ENCODE peak calls at places on chromosomes 4 and X, in four cellular contexts. Z is Peyer's patch, B is GM23338, N is ascending aorta. R is an unnamed sample. For H3K4me1, the result is how much of the 10 kb centered on the place peaks cover.

GRCh38 chr4:173318648-173319211 is 15.4 kb downstream of the HMGB2 start:
- DNase-seq in Z (no peak), N (no peak), B (peak), R (peak)

GRCh38 chr4:138972956-138973819 is 42.4 kb upstream of the NOCT start:
- DNase-seq in B (peak), N (no peak), Z (no peak), R (no peak)

GRCh38 chrX:53086464-53086863 is 4.3 kb downstream of the TSPYL2 start:
- DNase-seq in Z (no peak), B (no peak), N (peak), R (no peak)

GRCh38 chr4:111641813-111642579 is 503.3 kb upstream of the FAM241A start:
- DNase-seq in B (peak), Z (peak), N (peak), R (peak)

GRCh38 chr4:5747746-5748365 is 36.9 kb downstream of the EVC start:
- DNase-seq in B (no peak), N (peak), Z (no peak), R (peak)

GRCh38 chr4:76341063-76341462 is 34.5 kb downstream of the STBD1 start:
- DNase-seq in Z (no peak), B (no peak), N (no peak), R (peak)

GRCh38 chr4:174120446-174121142 is 162.9 kb downstream of the FBXO8 start:
- DNase-seq in N (peak), B (peak), Z (no peak), R (peak)

GRCh38 chrX:77009691-77010090 is 437.5 kb upstream of the FGF16 start:
- DNase-seq in B (no peak), N (peak), Z (no peak), R (peak)

GRCh38 chrX:74492720-74493201 is 71.5 kb downstream of the SLC16A2 start:
- DNase-seq in N (no peak), Z (no peak), B (peak), R (no peak)

GRCh38 chr4:30630431-30630830 is 89.7 kb upstream of the PCDH7 start:
- DNase-seq in N (no peak), Z (no peak), B (no peak), R (no peak)

GRCh38 chrX:38973327-38973726 is 172.1 kb downstream of the MID1IP1 start:
- DNase-seq in B (no peak), Z (no peak), N (no peak), R (no peak)

GRCh38 chrX:109270580-109271484 is 211.1 kb downstream of the GUCY2F start:
- DNase-seq in Z (no peak), N (no peak), B (no peak), R (peak)

GRCh38 chr4:7754565-7755262 is 184.9 kb downstream of the AFAP1 start:
- DNase-seq in N (no peak), B (no peak), Z (no peak), R (no peak)

GRCh38 chr4:177450421-177451107 is 8.3 kb upstream of the AGA start:
- DNase-seq in Z (no peak), N (no peak), B (no peak), R (peak)

GRCh38 chr4:38268108-38268507 is 307.9 kb downstream of the PTTG2 start:
- DNase-seq in Z (no peak), B (no peak), N (no peak), R (no peak)

GRCh38 chrX:45077748-45078424 is 122.8 kb downstream of the DIPK2B start:
- DNase-seq in B (no peak), N (no peak), Z (no peak), R (no peak)

GRCh38 chrX:24153175-24153795 is 3.8 kb downstream of the ZFX start:
- DNase-seq in N (no peak), Z (no peak), B (peak), R (no peak)

GRCh38 chrX:77814210-77814609 is 28.2 kb upstream of the ATRX start:
- DNase-seq in N (no peak), B (no peak), Z (no peak), R (no peak)

GRCh38 chr4:17578482-17578891 is 1.5 kb downstream of the LAP3 start:
- DNase-seq in N (no peak), B (no peak), Z (no peak), R (no peak)

GRCh38 chr4:19791422-19792113 is 460.1 kb upstream of the SLIT2 start:
- DNase-seq in Z (no peak), N (no peak), B (peak), R (no peak)

GRCh38 chrX:115393271-115393670 is 103.8 kb downstream of the LUZP4 start:
- DNase-seq in Z (no peak), B (peak), N (no peak), R (peak)

GRCh38 chrX:1727531-1728027 is 112.7 kb downstream of the ASMT start:
- DNase-seq in B (peak), N (no peak), Z (no peak), R (peak)

GRCh38 chr4:79964715-79965345 is 108.2 kb downstream of the ANTXR2 start:
- DNase-seq in B (peak), N (no peak), Z (no peak), R (no peak)

GRCh38 chr4:52298444-52298843 is 247.3 kb downstream of the SPATA18 start:
- DNase-seq in Z (no peak), N (no peak), B (no peak), R (peak)

GRCh38 chr4:4590496-4590895 is 48.6 kb upstream of the STX18 start:
- DNase-seq in N (no peak), Z (no peak), B (no peak), R (no peak)

GRCh38 chrX:101450951-101451350 is 34.3 kb upstream of the ARMCX4 start:
- DNase-seq in B (no peak), Z (no peak), N (no peak), R (peak)

GRCh38 chr4:77662396-77662795 is 56.8 kb downstream of the CXCL13 start:
- DNase-seq in B (no peak), N (no peak), Z (no peak), R (no peak)

GRCh38 chrX:152912121-152912520 is 14.3 kb downstream of the ZNF185 start:
- DNase-seq in B (peak), Z (no peak), N (no peak), R (no peak)

GRCh38 chr4:188484256-188484655 is 345.0 kb downstream of the TRIML1 start:
- DNase-seq in N (no peak), B (no peak), Z (no peak), R (no peak)

GRCh38 chr4:689498-690122 is 659 bp upstream of the SLC49A3 start:
- DNase-seq in B (no peak), N (no peak), Z (no peak), R (no peak)
- H3K27ac ChIP-seq in B (no peak), N (peak), Z (peak), R (no peak)

GRCh38 chr4:113620032-113620431 is 141.5 kb downstream of the CAMK2D start:
- DNase-seq in Z (no peak), B (no peak), N (no peak), R (no peak)

GRCh38 chr4:113625902-113626301 is 135.6 kb downstream of the CAMK2D start:
- DNase-seq in B (no peak), N (no peak), Z (no peak), R (no peak)

GRCh38 chr4:113627321-113627720 is 134.2 kb downstream of the CAMK2D start:
- DNase-seq in N (no peak), Z (no peak), B (no peak), R (no peak)

GRCh38 chr4:113621633-113622032 is 139.9 kb downstream of the CAMK2D start:
- DNase-seq in N (no peak), B (no peak), Z (no peak), R (no peak)

DNA sequence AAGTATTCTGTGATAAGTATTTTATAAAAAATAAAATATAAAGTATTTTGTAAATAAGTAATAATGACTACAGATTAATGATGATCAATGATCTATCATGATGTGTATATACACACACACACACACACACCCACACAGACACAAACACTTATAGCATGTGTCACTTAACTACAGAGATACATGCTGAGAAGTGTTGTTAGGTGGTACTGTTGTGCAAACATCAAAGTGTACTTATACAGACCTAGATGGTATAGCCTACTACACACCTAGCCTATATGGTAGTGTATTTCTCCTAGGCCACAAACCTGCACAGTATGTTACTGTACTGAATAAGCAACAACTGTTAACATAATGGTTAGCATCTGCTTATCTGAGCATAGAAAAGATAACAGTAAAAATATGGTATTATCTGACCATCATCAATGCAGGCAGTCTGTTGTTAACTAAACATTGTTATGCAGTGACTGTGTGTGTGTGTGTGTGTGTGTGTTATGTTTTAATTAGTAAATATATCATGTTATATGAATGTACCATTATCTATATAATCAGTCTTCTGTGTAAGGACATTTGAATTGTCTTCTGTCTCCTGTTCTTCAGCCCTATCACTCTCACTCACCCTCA is 138.2 kb downstream of the CAMK2D start:
- DNase-seq in Z (no peak), B (no peak), N (no peak), R (no peak)
- H3K4me1 ChIP-seq in Z (under half), B (under half), N (under half), R (under half)

GRCh38 chrX:21975827-21976226 is 35.3 kb downstream of the SMS start:
- DNase-seq in N (no peak), B (peak), Z (no peak), R (no peak)
- TF ChIP-seq CTCF in N (peak), B (no peak), Z (no peak), R (peak)

GRCh38 chr4:41611124-41611838 is 73.3 kb downstream of the LIMCH1 start:
- DNase-seq in N (no peak), Z (no peak), B (no peak), R (no peak)
- H3K27ac ChIP-seq in N (peak), Z (no peak), B (no peak), R (no peak)

R was measured in foreskin keratinocyte.